ENCODE peak calls at places on chromosomes 6 and 20, in four cellular contexts. I is CD4-positive, alpha-beta T cell; B is SK-N-SH; F is fibroblast of lung. V is an unnamed sample.
A peak's percentile ranks its signal among the peaks of the same experiment; 100 is the strongest.

GRCh38 chr20:45318948-45319347 is 10.8 kb upstream of the MATN4 start:
- DNase-seq in B (no peak), I (no peak), F (no peak), V (no peak)

GRCh38 chr6:14863896-14864850 is 381.7 kb upstream of the JARID2 start:
- DNase-seq in F (no peak), B (no peak), I (no peak), V (no peak)

GRCh38 chr6:106125925-106126435 is 39.8 kb downstream of the PRDM1 start:
- DNase-seq in I (no peak), F (peak; percentile 50), B (no peak), V (no peak)

GRCh38 chr6:38241200-38241599 is 398.5 kb downstream of the BTBD9 start:
- DNase-seq in B (no peak), F (no peak), I (no peak), V (no peak)

GRCh38 chr6:166412911-166413384 is 30.2 kb upstream of the MPC1 start:
- DNase-seq in F (no peak), B (no peak), I (no peak), V (no peak)

GRCh38 chr20:10961651-10962288 is 288.0 kb upstream of the JAG1 start:
- DNase-seq in F (no peak), B (no peak), I (no peak), V (no peak)

GRCh38 chr6:25387483-25387882 is 108.3 kb downstream of the CARMIL1 start:
- DNase-seq in I (no peak), B (no peak), F (no peak), V (no peak)

GRCh38 chr6:31712296-31712695 is 2.9 kb upstream of the LY6G6D start:
- DNase-seq in B (no peak), I (peak; percentile 16), F (no peak), V (no peak)

GRCh38 chr6:5517781-5518180 is 256.5 kb downstream of the FARS2 start:
- DNase-seq in F (no peak), I (peak; percentile 5), B (no peak), V (no peak)

GRCh38 chr6:131372535-131372934 is 200.5 kb upstream of the ARG1 start:
- DNase-seq in F (peak; percentile 62), B (no peak), I (no peak), V (no peak)

GRCh38 chr6:155492061-155492735 is 36.6 kb upstream of the NOX3 start:
- DNase-seq in F (no peak), B (no peak), I (no peak), V (no peak)

GRCh38 chr20:34567885-34568865 is 9.7 kb downstream of the MAP1LC3A start:
- DNase-seq in F (no peak), I (no peak), B (no peak), V (no peak)

GRCh38 chr6:164079275-164079600 is 664.7 kb downstream of the QKI start:
- DNase-seq in B (no peak), F (no peak), I (no peak), V (no peak)

GRCh38 chr20:37384683-37385174 is 38.8 kb downstream of the SRC start:
- DNase-seq in F (peak; percentile 43), B (peak; percentile 93), I (peak; percentile 76), V (no peak)

GRCh38 chr6:788058-788457 is 95.1 kb upstream of the EXOC2 start:
- DNase-seq in B (no peak), F (no peak), I (no peak), V (no peak)

GRCh38 chr20:12722096-12722495 is 286.7 kb upstream of the SPTLC3 start:
- DNase-seq in I (no peak), B (no peak), F (no peak), V (no peak)

GRCh38 chr20:33415948-33416347 is 14.6 kb upstream of the CDK5RAP1 start:
- DNase-seq in I (no peak), F (peak; percentile 30), B (peak; percentile 66), V (peak; percentile 34)

GRCh38 chr6:133973109-133973971 is 20.3 kb downstream of the TBPL1 start:
- DNase-seq in I (no peak), F (peak; percentile 49), B (peak; percentile 47), V (peak; percentile 42)

GRCh38 chr20:2814587-2815051 is at the start of gene C20orf141:
- DNase-seq in B (peak; percentile 56), F (peak; percentile 96), I (no peak), V (no peak)

GRCh38 chr6:107510108-107510507 is 20.2 kb downstream of the SOBP start:
- DNase-seq in I (no peak), B (no peak), F (no peak), V (no peak)
- H3K27ac ChIP-seq in I (no peak overlapping the region), B (no peak overlapping the region), F (no peak overlapping the region), V (no peak overlapping the region)

DNA sequence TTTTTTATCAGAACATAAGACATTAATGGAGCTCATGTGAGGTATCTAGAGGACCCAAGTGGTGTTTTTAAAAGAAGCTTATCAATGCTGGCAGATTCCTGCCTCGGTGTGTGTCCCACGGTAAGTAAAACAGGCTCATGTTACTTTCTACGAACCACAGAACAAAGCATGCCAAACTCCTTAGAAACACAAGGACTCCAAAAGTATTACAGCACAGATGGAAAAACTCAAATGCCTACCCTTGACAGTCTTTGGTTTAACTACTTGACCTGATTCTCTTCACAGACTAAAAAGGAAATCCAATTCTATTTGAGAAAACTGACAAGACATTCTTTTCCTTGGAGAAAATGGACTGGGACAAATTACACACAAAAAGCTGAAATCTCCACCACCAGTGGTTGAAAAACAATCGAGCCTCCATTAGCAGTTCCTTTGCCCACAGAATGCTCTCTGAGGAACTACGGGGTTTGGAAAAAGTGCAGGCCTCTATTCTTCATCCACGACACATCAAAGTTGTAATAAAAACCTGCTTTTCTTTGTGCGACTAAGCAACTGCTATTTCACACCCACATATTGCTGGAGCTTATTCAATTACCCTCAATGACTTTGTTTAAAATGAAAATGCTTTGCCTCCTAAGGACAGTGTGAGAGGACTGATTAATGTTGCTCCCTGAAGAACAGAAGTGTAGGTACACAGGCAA is 5.4 kb downstream of the METTL24 start:
- DNase-seq in B (no peak), I (no peak), F (peak; percentile 57), V (no peak)
- H3K27ac ChIP-seq in B (no peak overlapping the region), I (no peak overlapping the region), F (no peak overlapping the region), V (peak overlapping the region; percentile 71)

GRCh38 chr6:144479991-144480390 is 194.9 kb downstream of the UTRN start:
- DNase-seq in I (no peak), B (no peak), F (no peak), V (no peak)
- H3K27ac ChIP-seq in I (no peak overlapping the region), B (no peak overlapping the region), F (no peak overlapping the region), V (no peak overlapping the region)

GRCh38 chr6:125222531-125223455 is 69.2 kb downstream of the TPD52L1 start:
- DNase-seq in I (no peak), B (no peak), F (no peak), V (no peak)

GRCh38 chr6:125229080-125229479 is 72.7 kb downstream of the HDDC2 start:
- DNase-seq in F (no peak), B (no peak), I (no peak), V (no peak)

GRCh38 chr6:125219451-125219942 is 65.9 kb downstream of the TPD52L1 start:
- DNase-seq in B (no peak), F (no peak), I (no peak), V (no peak)

GRCh38 chr6:125220712-125221111 is 67.1 kb downstream of the TPD52L1 start:
- DNase-seq in B (no peak), I (no peak), F (peak; percentile 57), V (no peak)

DNA sequence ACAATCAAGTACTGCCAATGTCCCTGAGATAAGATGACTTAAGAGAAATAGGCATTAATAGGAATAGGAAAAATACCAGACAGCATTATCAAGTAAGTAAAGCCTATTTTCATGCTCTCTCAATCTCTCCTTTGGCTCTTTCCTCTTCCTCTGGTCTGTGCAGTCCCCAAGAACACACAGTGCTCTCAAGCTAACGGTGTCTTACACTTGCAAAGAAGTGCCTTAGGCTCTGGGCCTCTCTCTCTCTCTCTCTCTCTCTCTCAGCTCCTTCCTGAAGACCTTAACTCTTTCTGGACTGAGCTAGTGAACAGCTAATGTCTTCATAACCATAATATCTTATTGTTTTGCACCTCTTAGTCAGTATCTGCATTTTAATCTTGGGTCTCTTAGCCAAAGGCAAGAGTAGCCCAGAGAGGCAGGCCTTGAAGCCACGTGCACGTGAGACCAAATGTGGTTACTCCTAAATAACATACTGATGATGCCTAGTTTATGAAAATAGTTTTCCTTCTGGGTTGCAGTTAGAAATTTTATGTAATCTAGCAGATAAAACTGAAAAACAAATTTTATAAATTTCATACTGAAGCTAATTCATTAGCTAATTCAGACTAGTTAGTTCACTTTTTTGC is 70.8 kb downstream of the TPD52L1 start:
- DNase-seq in I (no peak), B (no peak), F (peak; percentile 63), V (no peak)
- H3K27ac ChIP-seq in I (no peak overlapping the region), B (no peak overlapping the region), F (no peak overlapping the region), V (peak overlapping the region; percentile 18)

GRCh38 chr6:81892911-81893310 is 140.4 kb upstream of the TENT5A start:
- DNase-seq in F (peak; percentile 39), B (no peak), I (no peak), V (no peak)
- H3K27ac ChIP-seq in F (no peak overlapping the region), B (no peak overlapping the region), I (no peak overlapping the region), V (no peak overlapping the region)

V was measured in caudate nucleus.